ENCODE peak calls at places on chromosomes 2 and 18, in five cellular contexts. A is fibroblast of lung, N is astrocyte of the cerebellum, V is MM.1S, D is AG04449. Y is an unnamed sample.
A peak's percentile ranks its signal among the peaks of the same experiment; 100 is the strongest.

GRCh38 chr18:63890950-63891304 is 3.4 kb downstream of the SERPINB2 start:
- DNase-seq in A (no peak), N (no peak), V (no peak), D (no peak), Y (peak; percentile 39)

GRCh38 chr2:25854613-25855012 is 23.7 kb downstream of the ASXL2 start:
- DNase-seq in A (no peak), N (no peak), V (no peak), D (no peak), Y (no peak)

GRCh38 chr2:64396551-64396950 is 57.4 kb upstream of the LGALSL start:
- DNase-seq in A (no peak), N (no peak), V (no peak), D (no peak), Y (no peak)

GRCh38 chr2:26977012-26977411 is 6.6 kb downstream of the MAPRE3 start:
- DNase-seq in A (no peak), N (no peak), V (no peak), D (no peak), Y (no peak)

GRCh38 chr2:186544255-186544675 is 45.6 kb upstream of the ITGAV start:
- DNase-seq in A (peak; percentile 92), N (peak; percentile 76), V (no peak), D (no peak), Y (peak; percentile 92)

GRCh38 chr2:105576440-105577241 is 168.1 kb upstream of the NCK2 start:
- DNase-seq in A (peak; percentile 43), N (peak; percentile 22), V (peak; percentile 86), D (peak; percentile 12), Y (peak; percentile 77)

GRCh38 chr2:219545610-219546352 is 2.0 kb downstream of the TMEM198 start:
- DNase-seq in A (no peak), N (no peak), V (no peak), D (no peak), Y (no peak)

GRCh38 chr2:19369341-19369955 is 11.0 kb upstream of the OSR1 start:
- DNase-seq in A (peak; percentile 39), N (no peak), V (no peak), D (no peak), Y (peak; percentile 82)

GRCh38 chr2:85017436-85018048 is 46.6 kb downstream of the KCMF1 start:
- DNase-seq in A (no peak), N (peak; percentile 11), V (no peak), D (no peak), Y (peak; percentile 56)

GRCh38 chr18:76374330-76375281 is 120.4 kb downstream of the ZNF516 start:
- DNase-seq in A (no peak), N (no peak), V (no peak), D (no peak), Y (no peak)

GRCh38 chr2:234881413-234882241 is 70.2 kb upstream of the SH3BP4 start:
- DNase-seq in A (peak; percentile 89), N (peak; percentile 84), V (peak; percentile 90), D (no peak), Y (peak; percentile 97)

GRCh38 chr18:9877655-9878014 is 8.1 kb upstream of the TXNDC2 start:
- DNase-seq in A (no peak), N (no peak), V (no peak), D (no peak), Y (no peak)

GRCh38 chr2:221596192-221596591 is 24.1 kb upstream of the EPHA4 start:
- DNase-seq in A (peak; percentile 74), N (peak; percentile 26), V (no peak), D (no peak), Y (peak; percentile 18)

GRCh38 chr2:70690846-70691245 is 77.2 kb downstream of the ADD2 start:
- DNase-seq in A (no peak), N (no peak), V (no peak), D (no peak), Y (no peak)

GRCh38 chr2:136247204-136247990 is 129.4 kb upstream of the CXCR4 start:
- DNase-seq in A (peak; percentile 68), N (no peak), V (no peak), D (no peak), Y (no peak)

GRCh38 chr2:73894475-73894850 is 1.7 kb downstream of the ACTG2 start:
- DNase-seq in A (no peak), N (no peak), V (no peak), D (no peak), Y (no peak)
- H3K4me3 ChIP-seq in A (peak overlapping the region; percentile 53), N (no peak overlapping the region), V (no peak overlapping the region), D (peak overlapping the region; percentile 40), Y (no peak overlapping the region)

GRCh38 chr2:152718047-152718908 is at the start of gene ARL6IP6:
- DNase-seq in A (peak; percentile 91), N (peak; percentile 66), V (peak; percentile 95), D (no peak), Y (peak; percentile 91)
- TF ChIP-seq CTCF in A (no peak), N (no peak), V (no peak), D (no peak), Y (no peak)

GRCh38 chr2:203240491-203240890 is 1.7 kb downstream of the CYP20A1 start:
- DNase-seq in A (no peak), N (no peak), V (no peak), D (no peak), Y (no peak)
- H3K4me3 ChIP-seq in A (peak overlapping the region; percentile 70), N (peak overlapping the region; percentile 73), V (no peak overlapping the region), D (no peak overlapping the region), Y (no peak overlapping the region)

DNA sequence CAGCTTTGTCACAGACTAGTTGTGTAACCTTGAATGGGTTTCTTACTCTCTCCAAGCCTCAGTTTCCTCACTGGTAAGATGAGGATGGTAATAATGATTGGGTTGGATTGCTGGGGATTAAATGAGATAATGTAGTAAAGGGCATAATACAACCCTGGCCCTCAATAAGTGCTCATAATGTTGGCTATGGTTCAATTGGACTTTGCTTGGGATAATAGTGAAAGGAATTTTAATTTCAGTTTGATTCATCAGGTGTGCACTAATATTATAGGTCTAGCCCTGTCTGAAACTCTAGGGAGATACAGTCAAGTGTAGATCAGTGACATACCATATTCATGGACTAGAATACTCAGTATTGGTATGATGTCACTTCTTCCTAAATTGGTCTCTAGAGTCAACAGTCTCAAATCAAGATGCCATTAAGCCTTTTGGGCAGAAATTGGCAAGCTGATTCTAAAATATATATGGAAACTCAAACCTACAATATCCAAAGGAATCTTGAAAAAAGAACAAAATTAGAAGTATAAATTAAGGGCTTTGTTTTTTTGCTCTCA is 161.4 kb downstream of the SMAD7 start:
- DNase-seq in A (no peak), N (no peak), V (no peak), D (no peak), Y (no peak)
- TF ChIP-seq CTCF in A (no peak), N (no peak), V (no peak), D (no peak), Y (no peak)

GRCh38 chr2:217597681-217598080 is 405.1 kb downstream of the TNS1 start:
- DNase-seq in A (no peak), N (no peak), V (no peak), D (no peak), Y (no peak)

GRCh38 chr2:217597140-217597539 is 405.7 kb downstream of the TNS1 start:
- DNase-seq in A (no peak), N (no peak), V (no peak), D (no peak), Y (no peak)

GRCh38 chr2:217604527-217605279 is 398.1 kb downstream of the TNS1 start:
- DNase-seq in A (no peak), N (no peak), V (no peak), D (no peak), Y (no peak)

GRCh38 chr2:217599906-217600305 is 402.9 kb downstream of the TNS1 start:
- DNase-seq in A (peak; percentile 24), N (no peak), V (no peak), D (no peak), Y (no peak)

GRCh38 chr2:217601601-217602000 is 401.2 kb downstream of the TNS1 start:
- DNase-seq in A (no peak), N (no peak), V (no peak), D (no peak), Y (no peak)
- H3K4me3 ChIP-seq in A (no peak overlapping the region), N (no peak overlapping the region), V (no peak overlapping the region), D (no peak overlapping the region), Y (no peak overlapping the region)

GRCh38 chr2:9800639-9800974 is 42.7 kb upstream of the TAF1B start:
- DNase-seq in A (no peak), N (no peak), V (no peak), D (no peak), Y (no peak)
- TF ChIP-seq CTCF in A (no peak), N (no peak), V (no peak), D (no peak), Y (no peak)

DNA sequence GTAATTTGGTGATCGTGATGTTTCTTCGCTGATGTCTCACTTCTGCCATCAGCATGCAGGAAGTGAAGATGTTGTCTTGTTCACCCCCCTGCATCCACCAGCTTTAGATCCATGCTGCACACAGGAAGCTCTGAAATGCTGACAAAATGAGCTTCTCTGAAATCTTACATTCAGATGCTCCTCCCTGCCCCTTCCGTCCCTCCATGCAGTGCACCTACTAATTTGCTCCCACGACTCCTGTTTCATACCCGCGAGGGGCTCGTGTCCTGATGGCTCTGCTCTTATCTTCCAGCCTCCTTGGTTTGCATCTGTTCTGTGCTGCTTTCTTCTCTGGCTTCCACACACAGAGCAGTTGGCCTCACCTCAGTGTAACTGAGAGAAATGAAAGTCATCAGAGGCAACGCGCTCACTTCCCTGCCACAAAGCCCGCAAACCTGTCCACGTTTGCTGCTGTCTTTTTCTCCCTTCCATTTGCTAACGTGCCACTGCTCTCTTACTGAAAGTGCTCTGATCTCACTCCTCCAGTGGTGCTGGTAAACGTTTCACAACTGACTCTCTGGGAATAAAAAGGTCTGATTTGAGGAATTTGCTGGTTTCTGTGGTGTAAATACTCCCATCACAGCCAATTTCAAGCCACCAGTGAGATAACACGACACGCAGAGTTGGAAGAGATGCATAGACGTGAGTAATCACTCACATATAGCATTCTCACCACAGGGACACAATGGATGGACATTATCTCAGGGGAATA is 41.0 kb upstream of the MGAT4A start:
- DNase-seq in A (peak; percentile 87), N (peak; percentile 83), V (peak; percentile 45), D (no peak), Y (peak; percentile 36)
- H3K4me3 ChIP-seq in A (no peak overlapping the region), N (no peak overlapping the region), V (peak overlapping the region; percentile 47), D (no peak overlapping the region), Y (no peak overlapping the region)

GRCh38 chr2:45484965-45485364 is 126.1 kb downstream of the SRBD1 start:
- DNase-seq in A (no peak), N (no peak), V (peak; percentile 24), D (no peak), Y (no peak)

DNA sequence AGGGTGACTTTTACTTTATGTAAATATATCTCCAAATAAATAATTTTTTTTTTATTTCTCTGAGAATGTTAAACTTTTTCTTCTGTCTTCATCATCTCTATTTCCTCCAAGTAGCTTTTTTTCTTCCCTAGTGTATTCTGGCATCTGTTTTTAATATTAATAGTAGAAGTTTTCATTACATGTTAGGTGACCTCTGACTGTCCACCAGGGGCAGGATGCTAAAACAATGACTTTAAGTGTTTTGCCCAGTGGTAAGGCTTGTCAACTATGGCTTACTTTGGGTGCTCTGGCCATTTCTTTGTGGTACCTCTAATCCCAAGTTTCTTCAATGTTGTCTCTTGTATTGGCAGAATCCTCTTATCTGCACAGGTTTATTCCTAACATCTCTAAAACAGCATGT is 127.1 kb downstream of the SRBD1 start:
- DNase-seq in A (no peak), N (no peak), V (no peak), D (no peak), Y (peak; percentile 20)
- TF ChIP-seq CTCF in A (peak; percentile 41), N (peak; percentile 31), V (peak; percentile 26), D (peak; percentile 15), Y (peak; percentile 52)